ENCODE peak calls at places on chromosomes 13 and 19, in four cellular contexts. F is WTC11, Z is HepG2, H is K562. W is an unnamed sample.

GRCh38 chr13:42392706-42393572 is 121.0 kb downstream of the AKAP11 start:
- DNase-seq in F (no peak), Z (no peak), H (no peak), W (no peak)

GRCh38 chr13:48431431-48431830 is 18.5 kb upstream of the LPAR6 start:
- DNase-seq in F (no peak), Z (peak; percentile 73), H (no peak), W (no peak)

GRCh38 chr13:29582171-29582570 is 13.3 kb downstream of the SLC7A1 start:
- DNase-seq in F (no peak), Z (no peak), H (peak; percentile 68), W (no peak)

GRCh38 chr19:38395381-38396127 is 7.1 kb downstream of the SPRED3 start:
- DNase-seq in F (no peak), Z (no peak), H (no peak), W (no peak)

GRCh38 chr19:44942067-44942571 is at the start of gene APOC4:
- DNase-seq in F (no peak), Z (no peak), H (peak; percentile 29), W (no peak)

GRCh38 chr13:73657821-73658540 is 476.2 kb downstream of the KLF12 start:
- DNase-seq in F (no peak), Z (no peak), H (no peak), W (no peak)

GRCh38 chr13:39685652-39686051 is 30.2 kb downstream of the COG6 start:
- DNase-seq in F (no peak), Z (no peak), H (no peak), W (no peak)

GRCh38 chr13:49627831-49628652 is at the start of gene ARL11:
- DNase-seq in F (peak; percentile 81), Z (no peak), H (peak; percentile 75), W (peak; percentile 39)

GRCh38 chr19:49403404-49404187 is 15.5 kb downstream of the KASH5 start:
- DNase-seq in F (peak; percentile 81), Z (no peak), H (peak; percentile 61), W (no peak)

GRCh38 chr13:110711778-110712070 is 1.8 kb upstream of the ING1 start:
- DNase-seq in F (no peak), Z (peak; percentile 39), H (no peak), W (no peak)

GRCh38 chr13:114298866-114299265 is 15.4 kb upstream of the CHAMP1 start:
- DNase-seq in F (no peak), Z (no peak), H (no peak), W (no peak)

GRCh38 chr19:13098291-13099072 is 4.2 kb downstream of the LYL1 start:
- DNase-seq in F (no peak), Z (no peak), H (peak; percentile 85), W (no peak)

GRCh38 chr19:45211751-45212381 is 33.3 kb downstream of the BLOC1S3 start:
- DNase-seq in F (no peak), Z (no peak), H (no peak), W (no peak)

GRCh38 chr13:52749446-52749845 is 9.8 kb upstream of the CNMD start:
- DNase-seq in F (no peak), Z (no peak), H (no peak), W (no peak)

GRCh38 chr19:44746616-44746945 is 1.9 kb upstream of the BCL3 start:
- DNase-seq in F (no peak), Z (no peak), H (no peak), W (no peak)

GRCh38 chr13:67273001-67273400 is 42.9 kb upstream of the PCDH9 start:
- DNase-seq in F (no peak), Z (no peak), H (no peak), W (no peak)

GRCh38 chr13:31160857-31161582 is 684 bp downstream of the HSPH1 start:
- DNase-seq in F (peak; percentile 44), Z (peak; percentile 31), H (peak; percentile 68), W (peak; percentile 37)

GRCh38 chr19:36489920-36490415 is 607 bp upstream of the ZNF566 start:
- DNase-seq in F (peak; percentile 86), Z (peak; percentile 94), H (peak; percentile 93), W (peak; percentile 73)

GRCh38 chr19:31423896-31424295 is 74.7 kb upstream of the TSHZ3 start:
- DNase-seq in F (no peak), Z (no peak), H (no peak), W (no peak)

GRCh38 chr19:33236696-33237390 is 11.2 kb upstream of the SLC7A10 start:
- DNase-seq in F (no peak), Z (no peak), H (no peak), W (no peak)

GRCh38 chr19:41356984-41357739 is 3.4 kb upstream of the TGFB1 start:
- DNase-seq in F (no peak), Z (no peak), H (no peak), W (no peak)

GRCh38 chr13:90933097-90933826 is 414.2 kb upstream of the MIR17HG start:
- DNase-seq in F (no peak), Z (no peak), H (no peak), W (no peak)

GRCh38 chr13:27450921-27451461 is 627 bp upstream of the MTIF3 start:
- DNase-seq in F (peak; percentile 58), Z (peak; percentile 16), H (peak; percentile 29), W (no peak)

GRCh38 chr19:41707502-41707812 is 969 bp upstream of the CEACAM5 start:
- DNase-seq in F (peak; percentile 24), Z (no peak), H (peak; percentile 11), W (no peak)

GRCh38 chr19:47445937-47446402 is 25.7 kb downstream of the SLC8A2 start:
- DNase-seq in F (peak; percentile 53), Z (no peak), H (peak; percentile 75), W (no peak)

GRCh38 chr13:30142502-30143211 is 164.7 kb downstream of the KATNAL1 start:
- DNase-seq in F (no peak), Z (peak; percentile 6), H (no peak), W (no peak)

GRCh38 chr19:35005256-35005977 is 5.3 kb downstream of the GRAMD1A start:
- DNase-seq in F (no peak), Z (peak; percentile 50), H (no peak), W (no peak)

GRCh38 chr13:33213797-33214196 is 71.8 kb downstream of the STARD13 start:
- DNase-seq in F (no peak), Z (no peak), H (no peak), W (no peak)

GRCh38 chr19:2867025-2867991 is at the start of gene ZNF556:
- DNase-seq in F (no peak), Z (peak; percentile 100), H (peak; percentile 45), W (no peak)

GRCh38 chr13:110425444-110425780 is 118.3 kb downstream of the COL4A2 start:
- DNase-seq in F (no peak), Z (no peak), H (no peak), W (no peak)

GRCh38 chr19:45032421-45032820 is 6.4 kb upstream of the CLASRP start:
- DNase-seq in F (no peak), Z (no peak), H (no peak), W (no peak)

DNA sequence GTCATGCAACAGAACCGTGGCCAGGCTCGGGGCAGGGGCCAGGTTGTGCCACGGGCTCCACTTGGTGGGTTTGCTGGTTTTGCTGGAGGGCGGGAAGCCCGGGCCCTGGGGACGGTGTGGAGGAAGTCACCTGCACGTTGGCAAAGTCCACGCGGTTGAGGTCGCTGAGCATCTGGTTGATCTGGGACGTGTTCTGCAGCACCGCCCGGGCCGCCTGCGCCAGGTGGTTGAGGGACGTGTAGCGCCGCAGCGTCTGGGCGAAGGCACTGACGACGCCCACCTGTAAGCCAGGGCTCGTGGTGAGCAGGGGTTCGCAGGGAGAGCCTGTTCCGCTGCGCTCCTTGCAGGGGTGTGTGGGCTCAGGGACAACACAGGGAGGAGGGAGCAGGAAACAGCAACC is 24.7 kb upstream of the RANBP3 start:
- DNase-seq in F (no peak), Z (no peak), H (no peak), W (no peak)
- TF ChIP-seq USF2 in F (no peak), Z (no peak), H (no peak), W (no peak)

DNA sequence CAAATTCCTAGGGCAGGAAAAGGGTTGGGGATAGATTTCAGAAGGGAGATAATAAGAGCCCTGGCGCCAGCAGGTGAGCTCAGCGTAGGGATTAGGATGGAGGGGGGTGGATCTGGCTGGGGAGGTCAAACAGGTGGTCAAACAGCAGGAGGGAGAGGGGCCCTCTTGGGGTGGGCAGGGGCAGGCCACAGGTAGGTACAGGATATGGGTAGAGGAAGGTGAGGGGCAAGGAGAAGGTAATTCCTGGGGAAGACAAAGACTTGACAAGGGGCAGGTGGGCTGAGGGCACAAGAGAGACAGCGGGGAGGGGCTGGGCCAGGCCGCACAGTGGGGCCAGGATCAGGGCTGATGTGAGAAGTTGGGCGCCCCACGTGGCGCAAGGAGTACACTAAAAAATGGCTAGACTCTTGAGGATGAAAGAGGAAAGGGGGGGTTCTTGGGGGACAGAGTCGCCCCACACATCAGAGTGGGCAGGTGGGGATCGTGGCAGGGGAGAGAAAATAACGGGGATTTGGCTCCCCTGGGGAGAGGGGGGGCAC is 713 bp downstream of the KRI1 start:
- DNase-seq in F (peak; percentile 63), Z (no peak), H (peak; percentile 84), W (no peak)
- TF ChIP-seq CBFB in F (no peak), Z (no peak), H (no peak), W (no peak)

DNA sequence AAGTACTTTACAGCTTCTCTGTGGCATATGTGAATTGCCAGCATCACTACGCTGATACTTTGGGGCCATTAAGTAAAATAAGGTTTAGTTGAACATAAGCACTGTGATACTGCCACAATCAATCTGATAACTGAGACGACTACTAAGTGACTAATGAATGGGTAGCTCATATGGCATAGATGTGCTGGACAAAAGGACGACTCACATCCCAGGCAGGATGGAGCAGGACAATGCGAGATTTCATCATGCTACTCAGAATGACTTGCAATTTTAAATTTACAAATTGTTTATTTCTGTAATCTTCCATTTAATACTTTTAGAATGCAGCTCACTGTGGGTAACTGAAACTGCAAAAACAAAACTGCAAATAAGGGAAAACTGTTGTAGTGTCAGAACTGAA is 13.6 kb downstream of the CCDC122 start:
- DNase-seq in F (no peak), Z (no peak), H (no peak), W (no peak)
- TF ChIP-seq USF2 in F (no peak), Z (no peak), H (no peak), W (no peak)

GRCh38 chr13:76884167-76884566 is 2.0 kb downstream of the KCTD12 start:
- DNase-seq in F (peak; percentile 59), Z (no peak), H (no peak), W (no peak)
- TF ChIP-seq CBFB in F (no peak), Z (no peak), H (no peak), W (no peak)

GRCh38 chr19:14544047-14544446 is 14.7 kb downstream of the TECR start:
- DNase-seq in F (no peak), Z (no peak), H (peak; percentile 67), W (no peak)

GRCh38 chr19:14544977-14545715 is 15.8 kb downstream of the TECR start:
- DNase-seq in F (no peak), Z (no peak), H (no peak), W (no peak)

GRCh38 chr19:14536926-14537692 is 7.7 kb downstream of the TECR start:
- DNase-seq in F (peak; percentile 96), Z (no peak), H (peak; percentile 97), W (no peak)

GRCh38 chr19:14542721-14543328 is 13.4 kb downstream of the TECR start:
- DNase-seq in F (no peak), Z (no peak), H (peak; percentile 75), W (no peak)

GRCh38 chr19:14540741-14541525 is 11.5 kb downstream of the TECR start:
- DNase-seq in F (no peak), Z (no peak), H (no peak), W (no peak)
- TF ChIP-seq USF2 in F (no peak), Z (no peak), H (no peak), W (no peak)

W was measured in GM12878.